ENCODE peak calls at places on chromosomes 4 and X, in six cellular contexts. M is ovary, W is tibial artery, X is psoas muscle, P is HCT116, Y is upper lobe of right lung. D is an unnamed sample.
A peak's percentile ranks its signal among the peaks of the same experiment; 100 is the strongest.

GRCh38 chr4:113394730-113395530 is 345.5 kb downstream of the ANK2 start:
- DNase-seq in M (no peak), W (peak; percentile 43), X (no peak), P (peak; percentile 82), Y (no peak), D (peak; percentile 31)

GRCh38 chrX:113929004-113929403 is 654.9 kb upstream of the HTR2C start:
- DNase-seq in M (no peak), W (no peak), X (no peak), P (peak; percentile 43), Y (no peak), D (no peak)

GRCh38 chr4:101039367-101039766 is 308.0 kb downstream of the PPP3CA start:
- DNase-seq in M (no peak), W (no peak), X (no peak), P (peak; percentile 91), Y (no peak), D (no peak)

GRCh38 chrX:125193921-125194320 is 125.8 kb upstream of the TEX13C start:
- DNase-seq in M (no peak), W (no peak), X (no peak), P (no peak), Y (no peak), D (no peak)

GRCh38 chr4:144820115-144820514 is 174.2 kb downstream of the HHIP start:
- DNase-seq in M (no peak), W (no peak), X (no peak), P (no peak), Y (no peak), D (no peak)

GRCh38 chr4:69833251-69833650 is 26.7 kb downstream of the SULT1E1 start:
- DNase-seq in M (no peak), W (no peak), X (no peak), P (no peak), Y (no peak), D (no peak)

GRCh38 chrX:9278475-9279270 is 186.2 kb upstream of the TBL1X start:
- DNase-seq in M (no peak), W (no peak), X (no peak), P (no peak), Y (no peak), D (no peak)

GRCh38 chr4:70778888-70779422 is 57.2 kb downstream of the RUFY3 start:
- DNase-seq in M (no peak), W (no peak), X (no peak), P (no peak), Y (no peak), D (peak; percentile 46)

GRCh38 chr4:128427832-128428366 is 140.3 kb upstream of the PGRMC2 start:
- DNase-seq in M (no peak), W (no peak), X (no peak), P (peak; percentile 86), Y (peak; percentile 70), D (peak; percentile 62)

GRCh38 chr4:107801766-107802211 is 22.9 kb upstream of the SGMS2 start:
- DNase-seq in M (no peak), W (no peak), X (no peak), P (no peak), Y (no peak), D (no peak)

GRCh38 chr4:5157721-5158390 is 106.6 kb downstream of the STK32B start:
- DNase-seq in M (no peak), W (no peak), X (no peak), P (no peak), Y (no peak), D (no peak)

GRCh38 chr4:8334786-8335460 is 65.4 kb downstream of the HTRA3 start:
- DNase-seq in M (no peak), W (no peak), X (no peak), P (no peak), Y (peak; percentile 62), D (no peak)

GRCh38 chrX:84340981-84341380 is 153.0 kb upstream of the RPS6KA6 start:
- DNase-seq in M (no peak), W (no peak), X (no peak), P (no peak), Y (no peak), D (no peak)

GRCh38 chrX:57906790-57907189 is 3.5 kb downstream of the ZXDA start:
- DNase-seq in M (no peak), W (no peak), X (no peak), P (no peak), Y (no peak), D (no peak)

GRCh38 chr4:119897260-119897659 is 169.4 kb downstream of the MAD2L1 start:
- DNase-seq in M (no peak), W (no peak), X (no peak), P (no peak), Y (no peak), D (no peak)

GRCh38 chr4:1720163-1720983 is 750 bp downstream of the TMEM129 start:
- DNase-seq in M (peak; percentile 70), W (peak; percentile 33), X (peak; percentile 75), P (no peak), Y (peak; percentile 84), D (peak; percentile 91)

GRCh38 chr4:156676116-156676851 is 295.3 kb downstream of the PDGFC start:
- DNase-seq in M (no peak), W (no peak), X (no peak), P (no peak), Y (no peak), D (no peak)

GRCh38 chr4:8198206-8198905 is 734 bp upstream of the SH3TC1 start:
- DNase-seq in M (no peak), W (no peak), X (no peak), P (no peak), Y (peak; percentile 81), D (peak; percentile 77)

GRCh38 chr4:105060628-105061027 is 86.0 kb upstream of the TET2 start:
- DNase-seq in M (no peak), W (no peak), X (no peak), P (no peak), Y (no peak), D (no peak)

DNA sequence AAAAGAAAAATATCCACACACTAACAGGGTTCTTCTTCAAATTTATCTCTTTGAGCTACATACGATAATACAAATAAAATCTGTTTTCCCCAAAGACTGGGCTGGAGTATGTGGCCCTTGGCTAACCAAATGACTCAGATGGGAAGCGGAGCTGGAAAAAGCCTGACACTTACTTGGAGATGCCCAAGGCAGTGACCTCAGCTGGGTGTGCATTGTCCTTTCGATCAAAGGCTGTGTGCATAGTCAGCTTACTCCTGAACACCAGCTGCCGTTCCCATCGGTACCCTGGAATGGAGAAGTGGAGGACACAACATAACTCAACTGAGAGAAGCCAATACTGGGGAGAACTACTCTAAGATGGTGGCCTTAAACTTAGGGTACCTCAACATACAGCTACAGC is 95.1 kb downstream of the CDS1 start:
- DNase-seq in M (no peak), W (no peak), X (no peak), P (no peak), Y (no peak), D (no peak)
- H3K36me3 ChIP-seq in M (no peaks in the 10 kb centered on the region), W (peaks cover 93% of the 10 kb centered on the region), X (peaks cover 94% of the 10 kb centered on the region), P (no peaks in the 10 kb centered on the region), Y (peaks cover 62% of the 10 kb centered on the region), D (peaks cover 100% of the 10 kb centered on the region)

GRCh38 chrX:154366666-154367055 is 7.8 kb downstream of the FLNA start:
- DNase-seq in M (no peak), W (no peak), X (peak; percentile 64), P (no peak), Y (no peak), D (no peak)
- H3K36me3 ChIP-seq in M (no peaks in the 10 kb centered on the region), W (peaks cover 82% of the 10 kb centered on the region), X (peaks cover 22% of the 10 kb centered on the region), P (peaks cover 35% of the 10 kb centered on the region), Y (peaks cover 55% of the 10 kb centered on the region), D (peaks cover 65% of the 10 kb centered on the region)

DNA sequence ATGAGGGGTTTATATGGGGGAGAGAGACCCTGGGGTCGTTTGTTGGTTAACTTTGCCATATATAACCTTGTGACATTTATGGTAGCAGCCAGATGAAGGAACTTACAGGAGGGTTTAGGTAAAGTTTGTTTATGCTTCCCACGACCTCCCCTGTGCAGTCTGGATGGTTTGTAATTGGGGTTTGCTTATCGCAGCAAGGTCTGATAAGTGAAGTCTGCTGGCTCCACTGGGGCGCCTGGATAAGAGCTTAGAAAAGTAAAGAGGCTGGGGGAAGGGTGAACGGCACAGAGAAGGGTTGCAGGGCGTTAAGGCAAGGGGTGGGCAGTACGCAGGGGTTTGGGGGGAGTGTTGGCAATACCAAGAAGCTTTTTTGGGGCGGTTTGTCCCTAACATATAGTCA is 98.7 kb downstream of the KDM6A start:
- DNase-seq in M (no peak), W (no peak), X (no peak), P (no peak), Y (no peak), D (no peak)
- H3K36me3 ChIP-seq in M (no peaks in the 10 kb centered on the region), W (peaks cover 7% of the 10 kb centered on the region), X (no peaks in the 10 kb centered on the region), P (no peaks in the 10 kb centered on the region), Y (no peaks in the 10 kb centered on the region), D (no peaks in the 10 kb centered on the region)

GRCh38 chr4:73142995-73143547 is 73.6 kb upstream of the COX18 start:
- DNase-seq in M (no peak), W (no peak), X (no peak), P (no peak), Y (no peak), D (no peak)

GRCh38 chr4:73133784-73134183 is 64.3 kb upstream of the COX18 start:
- DNase-seq in M (no peak), W (no peak), X (no peak), P (no peak), Y (no peak), D (no peak)

GRCh38 chr4:73139991-73140390 is 70.5 kb upstream of the COX18 start:
- DNase-seq in M (no peak), W (no peak), X (no peak), P (no peak), Y (no peak), D (no peak)

GRCh38 chr4:73137121-73137520 is 67.6 kb upstream of the COX18 start:
- DNase-seq in M (no peak), W (no peak), X (no peak), P (no peak), Y (no peak), D (no peak)

DNA sequence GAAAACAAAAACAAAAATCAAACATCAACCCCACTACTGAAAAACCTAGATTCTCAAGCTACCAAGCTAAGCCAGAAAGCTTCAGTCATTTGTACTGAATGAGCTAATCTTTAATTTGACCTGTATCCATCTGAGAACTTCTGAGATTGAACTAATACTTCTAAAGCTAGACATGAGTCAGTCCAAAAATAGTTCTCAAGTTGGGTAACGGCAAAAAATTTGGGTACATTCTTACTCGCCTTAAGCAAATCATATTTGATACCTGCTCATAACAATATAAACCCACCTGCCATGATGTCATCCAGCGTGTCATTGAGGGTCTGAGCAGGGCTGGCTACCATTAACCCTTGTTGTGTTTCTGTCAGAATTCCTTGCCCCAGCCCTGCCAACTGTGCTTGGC is 69.7 kb upstream of the COX18 start:
- DNase-seq in M (no peak), W (no peak), X (no peak), P (no peak), Y (no peak), D (no peak)
- H3K36me3 ChIP-seq in M (no peaks in the 10 kb centered on the region), W (peaks cover 62% of the 10 kb centered on the region), X (peaks cover 96% of the 10 kb centered on the region), P (peaks cover 51% of the 10 kb centered on the region), Y (peaks cover 88% of the 10 kb centered on the region), D (peaks cover 82% of the 10 kb centered on the region)

DNA sequence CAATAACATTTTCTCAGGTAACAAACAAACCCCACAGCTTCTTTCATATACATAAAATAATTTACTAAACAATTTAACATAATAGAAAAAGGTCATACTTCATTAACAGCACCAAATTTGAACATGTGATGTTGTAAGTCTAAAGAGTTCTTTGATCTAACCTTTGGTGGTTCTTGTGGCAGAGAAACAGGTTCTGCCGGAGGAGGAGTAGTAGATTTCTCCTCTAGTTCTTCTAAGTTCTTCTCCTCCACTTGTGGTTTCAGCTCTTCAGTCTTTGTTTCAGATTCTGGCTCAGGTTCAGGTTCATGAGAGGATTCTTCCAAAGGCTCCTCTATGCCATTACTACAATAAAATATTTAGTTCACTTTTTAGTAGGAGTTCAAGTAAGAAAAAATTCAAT is 18.3 kb downstream of the G3BP2 start:
- DNase-seq in M (no peak), W (no peak), X (no peak), P (no peak), Y (no peak), D (no peak)
- H3K36me3 ChIP-seq in M (no peaks in the 10 kb centered on the region), W (peaks cover 78% of the 10 kb centered on the region), X (peaks cover 98% of the 10 kb centered on the region), P (peaks cover 32% of the 10 kb centered on the region), Y (peaks cover 67% of the 10 kb centered on the region), D (peaks cover 84% of the 10 kb centered on the region)

GRCh38 chr4:37858112-37858511 is 31.6 kb downstream of the PGM2 start:
- DNase-seq in M (no peak), W (no peak), X (no peak), P (no peak), Y (no peak), D (no peak)
- H3K36me3 ChIP-seq in M (no peaks in the 10 kb centered on the region), W (peaks cover 47% of the 10 kb centered on the region), X (peaks cover 15% of the 10 kb centered on the region), P (peaks cover 9% of the 10 kb centered on the region), Y (peaks cover 31% of the 10 kb centered on the region), D (peaks cover 33% of the 10 kb centered on the region)

D was measured in left lung.